ENCODE peak calls at places on chromosomes 5 and 9, in nine cellular contexts. W is heart left ventricle, X is IMR-90, R is HCT116, L is sigmoid colon, I is adrenal gland, C is breast epithelium, Q is endothelial cell of umbilical vein, G is K562. E is an unnamed sample. For H3K27me3 and H3K9me3, the result is how much of the 10 kb centered on the place peaks cover.

GRCh38 chr5:5583023-5583765 is 160.7 kb downstream of the ICE1 start:
- DNase-seq in W (no peak), X (no peak), R (no peak), L (no peak), I (no peak), C (no peak), Q (no peak), G (no peak), E (peak)

GRCh38 chr9:125942111-125942510 is 194.9 kb downstream of the PBX3 start:
- DNase-seq in W (no peak), X (no peak), R (no peak), L (no peak), I (peak), C (no peak), Q (no peak), G (no peak), E (no peak)

GRCh38 chr5:75057551-75057950 is 5.2 kb upstream of the GCNT4 start:
- DNase-seq in W (no peak), X (no peak), R (no peak), L (no peak), I (no peak), C (no peak), Q (peak), G (no peak), E (no peak)

GRCh38 chr9:128274245-128274644 is 1.6 kb downstream of the GOLGA2 start:
- DNase-seq in W (no peak), X (no peak), R (no peak), L (no peak), I (no peak), C (no peak), Q (no peak), G (no peak), E (no peak)

GRCh38 chr9:89923961-89924504 is 319.2 kb downstream of the GADD45G start:
- DNase-seq in W (no peak), X (no peak), R (no peak), L (no peak), I (peak), C (no peak), Q (no peak), G (no peak), E (no peak)

GRCh38 chr5:1413611-1414241 is 31.5 kb downstream of the SLC6A3 start:
- DNase-seq in W (no peak), X (no peak), R (no peak), L (peak), I (no peak), C (no peak), Q (no peak), G (no peak), E (no peak)

GRCh38 chr5:109989994-109990722 is 300.4 kb downstream of the MAN2A1 start:
- DNase-seq in W (no peak), X (no peak), R (no peak), L (no peak), I (no peak), C (no peak), Q (no peak), G (no peak), E (no peak)

GRCh38 chr5:93164690-93165089 is 416.3 kb downstream of the NR2F1-AS1 start:
- DNase-seq in W (no peak), X (peak), R (peak), L (no peak), I (peak), C (no peak), Q (peak), G (no peak), E (no peak)

GRCh38 chr5:123717139-123717538 is 205.2 kb downstream of the CSNK1G3 start:
- DNase-seq in W (no peak), X (peak), R (no peak), L (no peak), I (no peak), C (no peak), Q (peak), G (no peak), E (no peak)

GRCh38 chr9:131744171-131744714 is 4.4 kb upstream of the RAPGEF1 start:
- DNase-seq in W (no peak), X (peak), R (no peak), L (no peak), I (no peak), C (no peak), Q (no peak), G (no peak), E (no peak)

GRCh38 chr9:130054820-130055219 is 1.1 kb downstream of the GPR107 start:
- DNase-seq in W (no peak), X (no peak), R (no peak), L (no peak), I (no peak), C (no peak), Q (no peak), G (no peak), E (no peak)

GRCh38 chr5:153352685-153353219 is 137.7 kb upstream of the GRIA1 start:
- DNase-seq in W (no peak), X (no peak), R (no peak), L (no peak), I (no peak), C (no peak), Q (no peak), G (no peak), E (no peak)

GRCh38 chr5:113205807-113206206 is 229.0 kb downstream of the TSSK1B start:
- DNase-seq in W (no peak), X (no peak), R (peak), L (no peak), I (no peak), C (no peak), Q (peak), G (no peak), E (no peak)

GRCh38 chr9:14627513-14627912 is 65.7 kb downstream of the ZDHHC21 start:
- DNase-seq in W (no peak), X (no peak), R (no peak), L (no peak), I (no peak), C (no peak), Q (no peak), G (no peak), E (no peak)

GRCh38 chr5:136128416-136128935 is 4.2 kb upstream of the SMAD5 start:
- DNase-seq in W (no peak), X (no peak), R (no peak), L (no peak), I (no peak), C (no peak), Q (no peak), G (no peak), E (no peak)

GRCh38 chr9:33926746-33927485 is 110.0 kb downstream of the UBE2R2 start:
- DNase-seq in W (no peak), X (no peak), R (no peak), L (no peak), I (no peak), C (no peak), Q (no peak), G (no peak), E (no peak)

GRCh38 chr9:9751996-9752395 is 860.8 kb downstream of the PTPRD start:
- DNase-seq in W (no peak), X (no peak), R (no peak), L (no peak), I (no peak), C (no peak), Q (no peak), G (no peak), E (no peak)

GRCh38 chr5:147643142-147643541 is 133.3 kb upstream of the DPYSL3 start:
- DNase-seq in W (no peak), X (peak), R (no peak), L (no peak), I (no peak), C (no peak), Q (no peak), G (no peak), E (no peak)

GRCh38 chr5:131423056-131423455 is 159.2 kb downstream of the CDC42SE2 start:
- DNase-seq in W (no peak), X (peak), R (no peak), L (no peak), I (no peak), C (no peak), Q (peak), G (no peak), E (no peak)

GRCh38 chr5:1255081-1255561 is 29.9 kb downstream of the SLC6A18 start:
- DNase-seq in W (no peak), X (no peak), R (no peak), L (no peak), I (no peak), C (no peak), Q (no peak), G (no peak), E (no peak)

GRCh38 chr5:109911731-109912130 is 222.0 kb downstream of the MAN2A1 start:
- DNase-seq in W (no peak), X (peak), R (no peak), L (no peak), I (no peak), C (no peak), Q (no peak), G (no peak), E (no peak)

GRCh38 chr9:13351768-13352386 is 72.4 kb upstream of the MPDZ start:
- DNase-seq in W (no peak), X (peak), R (peak), L (no peak), I (peak), C (no peak), Q (peak), G (no peak), E (no peak)

GRCh38 chr5:54360925-54361662 is 50.7 kb upstream of the ARL15 start:
- DNase-seq in W (no peak), X (peak), R (no peak), L (no peak), I (no peak), C (no peak), Q (no peak), G (no peak), E (no peak)

GRCh38 chr5:54361683-54362411 is 51.5 kb upstream of the ARL15 start:
- DNase-seq in W (peak), X (no peak), R (no peak), L (no peak), I (no peak), C (peak), Q (no peak), G (no peak), E (no peak)

GRCh38 chr5:54362992-54363630 is 52.7 kb upstream of the ARL15 start:
- DNase-seq in W (no peak), X (no peak), R (no peak), L (no peak), I (no peak), C (no peak), Q (no peak), G (no peak), E (no peak)

GRCh38 chr5:54363669-54364068 is 53.3 kb upstream of the ARL15 start:
- DNase-seq in W (no peak), X (no peak), R (no peak), L (no peak), I (no peak), C (no peak), Q (no peak), G (no peak), E (no peak)

DNA sequence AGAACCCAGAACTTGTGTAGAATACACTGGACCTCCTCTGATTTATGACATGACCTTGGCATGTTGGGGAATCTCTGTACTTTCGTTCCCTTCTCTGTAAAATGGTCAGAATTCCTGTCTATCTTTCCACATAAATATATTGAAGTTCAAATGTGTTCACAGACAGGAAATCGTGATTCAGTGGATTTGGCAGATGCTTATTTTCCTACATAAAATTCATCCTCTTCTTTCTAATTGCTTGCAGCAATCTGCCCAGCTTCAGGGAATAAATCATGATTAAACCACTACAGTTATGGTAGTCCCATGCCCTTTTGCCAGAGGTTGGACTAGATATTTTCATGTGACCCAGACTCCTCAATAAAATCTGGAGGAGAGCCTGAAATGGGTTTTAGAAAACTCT is 52.1 kb upstream of the ARL15 start:
- DNase-seq in W (no peak), X (peak), R (no peak), L (no peak), I (no peak), C (no peak), Q (peak), G (no peak), E (no peak)
- H3K27me3 ChIP-seq in W (under half), X (under half), R (under half), L (under half), I (under half), C (under half), Q (under half), G (under half), E (under half)

GRCh38 chr9:137115394-137116026 is 977 bp upstream of the DPP7 start:
- DNase-seq in W (no peak), X (no peak), R (no peak), L (no peak), I (no peak), C (no peak), Q (no peak), G (peak), E (no peak)

GRCh38 chr9:137113385-137114159 is 961 bp downstream of the DPP7 start:
- DNase-seq in W (no peak), X (no peak), R (no peak), L (peak), I (no peak), C (no peak), Q (no peak), G (peak), E (no peak)

GRCh38 chr9:137116027-137116507 is 1.5 kb upstream of the DPP7 start:
- DNase-seq in W (no peak), X (no peak), R (no peak), L (no peak), I (no peak), C (no peak), Q (no peak), G (no peak), E (no peak)

GRCh38 chr9:137114220-137114612 is 317 bp downstream of the DPP7 start:
- DNase-seq in W (no peak), X (no peak), R (no peak), L (peak), I (no peak), C (no peak), Q (peak), G (no peak), E (no peak)

DNA sequence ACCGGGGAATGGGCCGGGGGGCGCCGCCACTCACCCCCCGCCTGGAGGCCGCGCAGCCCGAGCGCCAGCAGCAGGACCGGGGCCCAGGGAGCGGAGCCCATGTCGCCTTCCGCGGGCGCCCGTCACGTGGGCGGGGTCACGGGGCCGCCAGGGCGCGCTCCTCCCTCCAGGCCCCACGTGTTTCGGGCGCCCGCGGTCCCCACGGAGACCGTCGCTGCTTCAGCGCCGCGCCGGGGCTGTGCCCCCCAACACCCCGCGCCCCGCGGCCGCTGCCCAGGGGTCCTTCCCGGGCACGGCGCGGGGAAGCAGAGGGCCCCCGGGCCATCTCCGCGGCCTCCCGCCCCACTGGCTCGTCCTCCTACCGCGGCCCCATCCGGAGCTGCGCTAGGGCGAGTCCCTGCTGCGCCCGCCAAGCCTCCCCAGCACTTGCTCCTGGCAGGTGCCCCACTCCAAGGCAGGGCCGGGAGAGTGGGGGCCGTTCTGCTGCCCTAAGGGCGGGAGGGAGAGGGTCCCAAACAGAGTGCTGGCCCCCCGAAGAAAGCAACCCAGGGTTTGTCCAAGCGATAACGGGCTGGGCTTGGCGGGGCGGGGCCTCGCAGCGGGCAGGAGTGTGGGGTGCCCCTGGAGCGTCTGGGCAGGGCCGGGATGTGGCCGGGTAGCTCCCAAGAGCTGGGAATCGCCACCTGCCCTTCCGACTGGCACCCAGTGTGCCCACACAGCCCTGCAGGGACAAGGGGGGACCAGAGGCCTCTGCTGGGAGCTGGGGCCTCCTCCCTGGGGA is at the start of gene DPP7:
- DNase-seq in W (peak), X (peak), R (no peak), L (peak), I (peak), C (peak), Q (peak), G (peak), E (no peak)
- TF ChIP-seq POLR2A in W (peak), X (no peak), R (no peak), L (no peak), I (peak), C (no peak), Q (peak), G (peak), E (no peak)

GRCh38 chr9:61670616-61671015 is 480.8 kb downstream of the SPATA31A7 start:
- DNase-seq in W (no peak), X (no peak), R (no peak), L (peak), I (no peak), C (no peak), Q (no peak), G (no peak), E (peak)
- H3K9me3 ChIP-seq in W (under half), X (under half), R (under half), L (under half), I (under half), C (under half), Q (under half), G (under half), E (under half)

GRCh38 chr9:114504341-114505186 is 709 bp downstream of the WHRN start:
- DNase-seq in W (peak), X (peak), R (peak), L (peak), I (peak), C (peak), Q (peak), G (peak), E (no peak)

GRCh38 chr9:114505187-114506081 is at the start of gene WHRN:
- DNase-seq in W (peak), X (peak), R (peak), L (peak), I (peak), C (peak), Q (peak), G (peak), E (peak)

GRCh38 chr9:114503522-114504340 is 1.5 kb downstream of the WHRN start:
- DNase-seq in W (no peak), X (no peak), R (no peak), L (no peak), I (no peak), C (no peak), Q (no peak), G (no peak), E (no peak)

GRCh38 chr9:114506082-114506390 is 763 bp upstream of the WHRN start:
- DNase-seq in W (no peak), X (no peak), R (no peak), L (no peak), I (no peak), C (no peak), Q (no peak), G (no peak), E (no peak)

DNA sequence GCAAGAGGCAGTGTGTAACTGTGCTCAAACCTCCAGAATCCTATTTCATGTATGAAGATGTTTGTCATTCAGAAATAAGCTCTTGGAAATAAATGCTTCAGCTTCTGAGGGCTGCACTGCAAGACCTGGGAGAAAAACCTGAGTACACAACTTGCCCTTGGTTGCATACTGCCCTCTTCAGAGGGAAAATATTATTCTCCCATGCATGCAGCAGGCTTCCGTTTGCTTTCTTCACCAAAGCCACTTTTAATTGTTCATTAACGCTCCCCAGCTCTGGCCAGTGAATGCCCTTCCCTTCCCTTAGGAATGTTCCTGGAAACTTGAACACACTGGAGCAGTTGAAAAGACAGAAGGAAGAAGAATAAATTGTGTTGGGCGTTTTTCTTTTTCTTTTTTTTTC is 2.5 kb upstream of the WHRN start:
- DNase-seq in W (no peak), X (peak), R (no peak), L (no peak), I (peak), C (no peak), Q (peak), G (no peak), E (no peak)
- H3K27me3 ChIP-seq in W (half or more), X (under half), R (under half), L (under half), I (under half), C (under half), Q (half or more), G (under half), E (under half)